ENCODE peak calls at places on chromosome 10, in six cellular contexts. C, J, Z, M, A and X are unnamed samples.

GRCh38 chr10:34528320-34528719 is 286.8 kb downstream of the PARD3 start:
- DNase-seq in C (no peak), J (no peak), Z (peak), M (no peak), A (no peak), X (no peak)

GRCh38 chr10:102815790-102816549 is 21.2 kb downstream of the CYP17A1 start:
- DNase-seq in C (no peak), J (no peak), Z (peak), M (no peak), A (no peak), X (peak)

GRCh38 chr10:62336404-62336803 is 37.8 kb upstream of the ZNF365 start:
- DNase-seq in C (no peak), J (no peak), Z (no peak), M (no peak), A (no peak), X (no peak)

GRCh38 chr10:27482984-27483956 is 20.8 kb upstream of the RAB18 start:
- DNase-seq in C (no peak), J (no peak), Z (no peak), M (no peak), A (no peak), X (no peak)

GRCh38 chr10:75763652-75764051 is 332.2 kb downstream of the LRMDA start:
- DNase-seq in C (no peak), J (no peak), Z (no peak), M (no peak), A (no peak), X (no peak)

GRCh38 chr10:66931340-66931948 is 5.6 kb downstream of the LRRTM3 start:
- DNase-seq in C (no peak), J (peak), Z (peak), M (no peak), A (no peak), X (no peak)

GRCh38 chr10:61135276-61135721 is 191.3 kb upstream of the RHOBTB1 start:
- DNase-seq in C (no peak), J (no peak), Z (no peak), M (no peak), A (no peak), X (no peak)

GRCh38 chr10:104502907-104503306 is 138.2 kb upstream of the SORCS3 start:
- DNase-seq in C (no peak), J (no peak), Z (no peak), M (no peak), A (no peak), X (no peak)

GRCh38 chr10:126349096-126349495 is 39.2 kb downstream of the ADAM12 start:
- DNase-seq in C (no peak), J (no peak), Z (no peak), M (no peak), A (no peak), X (no peak)

GRCh38 chr10:11837372-11838161 is 14.4 kb downstream of the PROSER2 start:
- DNase-seq in C (no peak), J (no peak), Z (no peak), M (no peak), A (no peak), X (no peak)

GRCh38 chr10:114623661-114624294 is 34.3 kb downstream of the ABLIM1 start:
- DNase-seq in C (no peak), J (no peak), Z (peak), M (no peak), A (no peak), X (no peak)

GRCh38 chr10:21183025-21183424 is 285.9 kb upstream of the NEBL start:
- DNase-seq in C (no peak), J (no peak), Z (no peak), M (no peak), A (no peak), X (no peak)

GRCh38 chr10:33116293-33116697 is 158.3 kb upstream of the ITGB1 start:
- DNase-seq in C (peak), J (no peak), Z (peak), M (no peak), A (no peak), X (no peak)